ENCODE peak calls at places on chromosome 2, in six cellular contexts. One of them, this sample, is unnamed.

GRCh38 chr2:1605659-1606400 is 138.5 kb downstream of the PXDN start:
- DNase-seq in NCI-H510A treated with DMSO at 0.1 percent for 48 hours: no peak
- DNase-seq in MCF 10A: no peak
- DNase-seq in right lobe of liver: peak
- DNase-seq in Daoy: peak
- DNase-seq in tibial artery: no peak
- DNase-seq in this sample: no peak

GRCh38 chr2:47236503-47237215 is 81.6 kb upstream of the STPG4 start:
- DNase-seq in NCI-H510A treated with DMSO at 0.1 percent for 48 hours: no peak
- DNase-seq in MCF 10A: no peak
- DNase-seq in right lobe of liver: no peak
- DNase-seq in Daoy: no peak
- DNase-seq in tibial artery: no peak
- DNase-seq in this sample: no peak

GRCh38 chr2:36403675-36404230 is 48.2 kb downstream of the CRIM1 start:
- DNase-seq in NCI-H510A treated with DMSO at 0.1 percent for 48 hours: no peak
- DNase-seq in MCF 10A: peak
- DNase-seq in right lobe of liver: no peak
- DNase-seq in Daoy: peak
- DNase-seq in tibial artery: no peak
- DNase-seq in this sample: peak

GRCh38 chr2:23529659-23530058 is 144.7 kb downstream of the KLHL29 start:
- DNase-seq in NCI-H510A treated with DMSO at 0.1 percent for 48 hours: no peak
- DNase-seq in MCF 10A: no peak
- DNase-seq in right lobe of liver: no peak
- DNase-seq in Daoy: no peak
- DNase-seq in tibial artery: no peak
- DNase-seq in this sample: no peak

GRCh38 chr2:159053186-159054031 is 85.0 kb downstream of the TANC1 start:
- DNase-seq in NCI-H510A treated with DMSO at 0.1 percent for 48 hours: no peak
- DNase-seq in MCF 10A: no peak
- DNase-seq in right lobe of liver: no peak
- DNase-seq in Daoy: no peak
- DNase-seq in tibial artery: no peak
- DNase-seq in this sample: no peak

GRCh38 chr2:109474319-109474825 is 139.4 kb downstream of the SEPTIN10 start:
- DNase-seq in NCI-H510A treated with DMSO at 0.1 percent for 48 hours: no peak
- DNase-seq in MCF 10A: no peak
- DNase-seq in right lobe of liver: no peak
- DNase-seq in Daoy: no peak
- DNase-seq in tibial artery: no peak
- DNase-seq in this sample: no peak

GRCh38 chr2:28644760-28645159 is 106.9 kb upstream of the PPP1CB start:
- DNase-seq in NCI-H510A treated with DMSO at 0.1 percent for 48 hours: no peak
- DNase-seq in MCF 10A: no peak
- DNase-seq in right lobe of liver: no peak
- DNase-seq in Daoy: peak
- DNase-seq in tibial artery: no peak
- DNase-seq in this sample: no peak

GRCh38 chr2:129752686-129753085 is 226.8 kb upstream of the RAB6C start:
- DNase-seq in NCI-H510A treated with DMSO at 0.1 percent for 48 hours: no peak
- DNase-seq in MCF 10A: no peak
- DNase-seq in right lobe of liver: no peak
- DNase-seq in Daoy: no peak
- DNase-seq in tibial artery: no peak
- DNase-seq in this sample: no peak

GRCh38 chr2:10400568-10400977 is 47.6 kb downstream of the ODC1 start:
- DNase-seq in NCI-H510A treated with DMSO at 0.1 percent for 48 hours: no peak
- DNase-seq in MCF 10A: no peak
- DNase-seq in right lobe of liver: peak
- DNase-seq in Daoy: no peak
- DNase-seq in tibial artery: peak
- DNase-seq in this sample: no peak

GRCh38 chr2:23452853-23453420 is 68.0 kb downstream of the KLHL29 start:
- DNase-seq in NCI-H510A treated with DMSO at 0.1 percent for 48 hours: no peak
- DNase-seq in MCF 10A: no peak
- DNase-seq in right lobe of liver: no peak
- DNase-seq in Daoy: peak
- DNase-seq in tibial artery: no peak
- DNase-seq in this sample: no peak

GRCh38 chr2:236105955-236106607 is 62.1 kb downstream of the GBX2 start:
- DNase-seq in NCI-H510A treated with DMSO at 0.1 percent for 48 hours: no peak
- DNase-seq in MCF 10A: no peak
- DNase-seq in right lobe of liver: peak
- DNase-seq in Daoy: no peak
- DNase-seq in tibial artery: no peak
- DNase-seq in this sample: no peak

GRCh38 chr2:29949042-29949441 is 27.7 kb upstream of the ALK start:
- DNase-seq in NCI-H510A treated with DMSO at 0.1 percent for 48 hours: no peak
- DNase-seq in MCF 10A: no peak
- DNase-seq in right lobe of liver: no peak
- DNase-seq in Daoy: no peak
- DNase-seq in tibial artery: no peak
- DNase-seq in this sample: no peak

GRCh38 chr2:223586261-223586660 is 15.9 kb downstream of the SCG2 start:
- DNase-seq in NCI-H510A treated with DMSO at 0.1 percent for 48 hours: peak
- DNase-seq in MCF 10A: peak
- DNase-seq in right lobe of liver: no peak
- DNase-seq in Daoy: no peak
- DNase-seq in tibial artery: no peak
- DNase-seq in this sample: no peak

GRCh38 chr2:24731923-24732322 is 61.3 kb downstream of the PTRHD1 start:
- DNase-seq in NCI-H510A treated with DMSO at 0.1 percent for 48 hours: no peak
- DNase-seq in MCF 10A: no peak
- DNase-seq in right lobe of liver: no peak
- DNase-seq in Daoy: no peak
- DNase-seq in tibial artery: no peak
- DNase-seq in this sample: no peak

GRCh38 chr2:226446406-226447001 is 353.1 kb downstream of the IRS1 start:
- DNase-seq in NCI-H510A treated with DMSO at 0.1 percent for 48 hours: no peak
- DNase-seq in MCF 10A: peak
- DNase-seq in right lobe of liver: no peak
- DNase-seq in Daoy: no peak
- DNase-seq in tibial artery: no peak
- DNase-seq in this sample: no peak

GRCh38 chr2:5991305-5991968 is 299.3 kb downstream of the SOX11 start:
- DNase-seq in NCI-H510A treated with DMSO at 0.1 percent for 48 hours: no peak
- DNase-seq in MCF 10A: peak
- DNase-seq in right lobe of liver: no peak
- DNase-seq in Daoy: no peak
- DNase-seq in tibial artery: no peak
- DNase-seq in this sample: no peak

GRCh38 chr2:42238644-42239288 is 69.6 kb downstream of the EML4 start:
- DNase-seq in NCI-H510A treated with DMSO at 0.1 percent for 48 hours: peak
- DNase-seq in MCF 10A: peak
- DNase-seq in right lobe of liver: no peak
- DNase-seq in Daoy: peak
- DNase-seq in tibial artery: no peak
- DNase-seq in this sample: no peak

GRCh38 chr2:46970334-46971288 is 55.0 kb upstream of the MCFD2 start:
- DNase-seq in NCI-H510A treated with DMSO at 0.1 percent for 48 hours: no peak
- DNase-seq in MCF 10A: peak
- DNase-seq in right lobe of liver: peak
- DNase-seq in Daoy: peak
- DNase-seq in tibial artery: peak
- DNase-seq in this sample: peak

GRCh38 chr2:64288321-64288931 is 144.2 kb upstream of the PELI1 start:
- DNase-seq in NCI-H510A treated with DMSO at 0.1 percent for 48 hours: no peak
- DNase-seq in MCF 10A: no peak
- DNase-seq in right lobe of liver: no peak
- DNase-seq in Daoy: peak
- DNase-seq in tibial artery: no peak
- DNase-seq in this sample: no peak

GRCh38 chr2:238285653-238286082 is 2.7 kb downstream of the PER2 start:
- DNase-seq in NCI-H510A treated with DMSO at 0.1 percent for 48 hours: peak
- DNase-seq in MCF 10A: peak
- DNase-seq in right lobe of liver: peak
- DNase-seq in Daoy: peak
- DNase-seq in tibial artery: peak
- DNase-seq in this sample: peak

GRCh38 chr2:96321230-96322103 is 3.6 kb upstream of the ITPRIPL1 start:
- DNase-seq in NCI-H510A treated with DMSO at 0.1 percent for 48 hours: peak
- DNase-seq in MCF 10A: no peak
- DNase-seq in right lobe of liver: peak
- DNase-seq in Daoy: peak
- DNase-seq in tibial artery: peak
- DNase-seq in this sample: no peak